ENCODE peak calls at places on chromosomes 7 and 10, in ten cellular contexts. One of them, this sample, is unnamed.
A peak's percentile ranks its signal among the peaks of the same experiment; 100 is the strongest.

GRCh38 chr7:124552217-124552616 is 213.4 kb downstream of the GPR37 start:
- DNase-seq in AG04449: no peak
- DNase-seq in right cardiac atrium: no peak
- DNase-seq in sciatic nerve: no peak
- DNase-seq in DMS153: no peak
- DNase-seq in fibroblast of lung: peak; percentile 13
- DNase-seq in head of caudate nucleus: no peak
- DNase-seq in cerebellar nuclear complex: no peak
- DNase-seq in Calu3: no peak
- DNase-seq in heart left ventricle: no peak
- DNase-seq in this sample: no peak

GRCh38 chr7:18541189-18541870 is 45.8 kb downstream of the HDAC9 start:
- DNase-seq in fibroblast of lung: peak; percentile 63
- DNase-seq in DMS153: no peak
- DNase-seq in cerebellar nuclear complex: no peak
- DNase-seq in right cardiac atrium: peak; percentile 65
- DNase-seq in sciatic nerve: no peak
- DNase-seq in Calu3: no peak
- DNase-seq in AG04449: peak; percentile 77
- DNase-seq in heart left ventricle: peak; percentile 68
- DNase-seq in head of caudate nucleus: peak; percentile 4
- DNase-seq in this sample: peak; percentile 8

GRCh38 chr10:6269953-6270867 is 67.5 kb downstream of the PFKFB3 start:
- DNase-seq in AG04449: no peak
- DNase-seq in heart left ventricle: no peak
- DNase-seq in fibroblast of lung: peak; percentile 40
- DNase-seq in Calu3: no peak
- DNase-seq in DMS153: no peak
- DNase-seq in right cardiac atrium: no peak
- DNase-seq in sciatic nerve: no peak
- DNase-seq in head of caudate nucleus: no peak
- DNase-seq in cerebellar nuclear complex: no peak
- DNase-seq in this sample: no peak

GRCh38 chr7:75925717-75926435 is 10.9 kb downstream of the POR start:
- DNase-seq in Calu3: no peak
- DNase-seq in fibroblast of lung: no peak
- DNase-seq in head of caudate nucleus: no peak
- DNase-seq in DMS153: no peak
- DNase-seq in sciatic nerve: no peak
- DNase-seq in AG04449: no peak
- DNase-seq in right cardiac atrium: peak; percentile 60
- DNase-seq in heart left ventricle: no peak
- DNase-seq in cerebellar nuclear complex: no peak
- DNase-seq in this sample: no peak

GRCh38 chr10:7424315-7424714 is 13.5 kb upstream of the SFMBT2 start:
- DNase-seq in right cardiac atrium: peak; percentile 56
- DNase-seq in cerebellar nuclear complex: no peak
- DNase-seq in Calu3: no peak
- DNase-seq in head of caudate nucleus: no peak
- DNase-seq in sciatic nerve: no peak
- DNase-seq in heart left ventricle: no peak
- DNase-seq in fibroblast of lung: no peak
- DNase-seq in AG04449: no peak
- DNase-seq in DMS153: no peak
- DNase-seq in this sample: no peak

GRCh38 chr10:96596422-96597407 is 9.9 kb upstream of the TM9SF3 start:
- DNase-seq in heart left ventricle: no peak
- DNase-seq in cerebellar nuclear complex: no peak
- DNase-seq in head of caudate nucleus: no peak
- DNase-seq in Calu3: no peak
- DNase-seq in sciatic nerve: no peak
- DNase-seq in right cardiac atrium: no peak
- DNase-seq in fibroblast of lung: no peak
- DNase-seq in AG04449: no peak
- DNase-seq in DMS153: no peak
- DNase-seq in this sample: no peak

GRCh38 chr10:112585960-112586359 is 138.9 kb downstream of the VTI1A start:
- DNase-seq in right cardiac atrium: no peak
- DNase-seq in cerebellar nuclear complex: no peak
- DNase-seq in sciatic nerve: no peak
- DNase-seq in fibroblast of lung: peak; percentile 52
- DNase-seq in Calu3: no peak
- DNase-seq in head of caudate nucleus: no peak
- DNase-seq in heart left ventricle: no peak
- DNase-seq in DMS153: no peak
- DNase-seq in AG04449: no peak
- DNase-seq in this sample: no peak

GRCh38 chr10:30782543-30783461 is 153.2 kb upstream of the LYZL2 start:
- DNase-seq in DMS153: no peak
- DNase-seq in cerebellar nuclear complex: no peak
- DNase-seq in fibroblast of lung: peak; percentile 71
- DNase-seq in sciatic nerve: no peak
- DNase-seq in head of caudate nucleus: no peak
- DNase-seq in heart left ventricle: no peak
- DNase-seq in Calu3: peak; percentile 18
- DNase-seq in right cardiac atrium: no peak
- DNase-seq in AG04449: no peak
- DNase-seq in this sample: no peak

GRCh38 chr7:34107306-34107705 is 202.0 kb downstream of the BMPER start:
- DNase-seq in sciatic nerve: no peak
- DNase-seq in DMS153: no peak
- DNase-seq in heart left ventricle: peak; percentile 43
- DNase-seq in right cardiac atrium: no peak
- DNase-seq in cerebellar nuclear complex: no peak
- DNase-seq in AG04449: no peak
- DNase-seq in Calu3: no peak
- DNase-seq in head of caudate nucleus: no peak
- DNase-seq in fibroblast of lung: peak; percentile 80
- DNase-seq in this sample: no peak

GRCh38 chr10:13634207-13634606 is 47.4 kb downstream of the PRPF18 start:
- DNase-seq in sciatic nerve: no peak
- DNase-seq in heart left ventricle: no peak
- DNase-seq in Calu3: no peak
- DNase-seq in head of caudate nucleus: no peak
- DNase-seq in right cardiac atrium: peak; percentile 62
- DNase-seq in cerebellar nuclear complex: no peak
- DNase-seq in DMS153: no peak
- DNase-seq in AG04449: no peak
- DNase-seq in fibroblast of lung: no peak
- DNase-seq in this sample: no peak

GRCh38 chr10:83153714-83154113 is 985.6 kb upstream of the GHITM start:
- DNase-seq in DMS153: no peak
- DNase-seq in cerebellar nuclear complex: no peak
- DNase-seq in heart left ventricle: no peak
- DNase-seq in head of caudate nucleus: no peak
- DNase-seq in AG04449: no peak
- DNase-seq in right cardiac atrium: no peak
- DNase-seq in sciatic nerve: no peak
- DNase-seq in Calu3: no peak
- DNase-seq in fibroblast of lung: no peak
- DNase-seq in this sample: no peak

GRCh38 chr7:74290590-74290950 is 1.4 kb downstream of the CLIP2 start:
- DNase-seq in right cardiac atrium: no peak
- DNase-seq in AG04449: no peak
- DNase-seq in heart left ventricle: no peak
- DNase-seq in Calu3: no peak
- DNase-seq in sciatic nerve: no peak
- DNase-seq in DMS153: no peak
- DNase-seq in cerebellar nuclear complex: no peak
- DNase-seq in fibroblast of lung: no peak
- DNase-seq in head of caudate nucleus: no peak
- DNase-seq in this sample: no peak

This sample was measured in NCI-H2029.